ENCODE peak calls at places on chromosomes 4 and X, in eight cellular contexts. One of them, this sample, is unnamed.

GRCh38 chrX:49122499-49122898 is 1.0 kb downstream of the GPKOW start:
- DNase-seq in GF-D8: no peak
- DNase-seq in activated T-helper 1 cell treated with anti-CD3 and anti-CD28 coated beads, Interleukin-2, amount 50 U/mL, for 16 hours: no peak
- DNase-seq in adrenal gland: no peak
- DNase-seq in GDM1: no peak
- DNase-seq in myocyte: no peak
- DNase-seq in mammary epithelial cell: no peak
- DNase-seq in keratinocyte: no peak
- DNase-seq in this sample: no peak

GRCh38 chr4:22515145-22515887 is 550 bp downstream of the ADGRA3 start:
- DNase-seq in GF-D8: peak
- DNase-seq in activated T-helper 1 cell treated with anti-CD3 and anti-CD28 coated beads, Interleukin-2, amount 50 U/mL, for 16 hours: no peak
- DNase-seq in adrenal gland: peak
- DNase-seq in GDM1: peak
- DNase-seq in myocyte: peak
- DNase-seq in mammary epithelial cell: peak
- DNase-seq in keratinocyte: no peak
- DNase-seq in this sample: peak

GRCh38 chr4:36392049-36392448 is 110.6 kb downstream of the DTHD1 start:
- DNase-seq in GF-D8: no peak
- DNase-seq in activated T-helper 1 cell treated with anti-CD3 and anti-CD28 coated beads, Interleukin-2, amount 50 U/mL, for 16 hours: no peak
- DNase-seq in adrenal gland: peak
- DNase-seq in GDM1: no peak
- DNase-seq in myocyte: no peak
- DNase-seq in mammary epithelial cell: peak
- DNase-seq in keratinocyte: peak
- DNase-seq in this sample: no peak

GRCh38 chr4:68960294-68961163 is 8.9 kb upstream of the UGT2A3 start:
- DNase-seq in GF-D8: no peak
- DNase-seq in activated T-helper 1 cell treated with anti-CD3 and anti-CD28 coated beads, Interleukin-2, amount 50 U/mL, for 16 hours: no peak
- DNase-seq in adrenal gland: no peak
- DNase-seq in GDM1: no peak
- DNase-seq in myocyte: no peak
- DNase-seq in mammary epithelial cell: no peak
- DNase-seq in keratinocyte: no peak
- DNase-seq in this sample: no peak

GRCh38 chr4:158811704-158812103 is 42.9 kb downstream of the FNIP2 start:
- DNase-seq in GF-D8: peak
- DNase-seq in activated T-helper 1 cell treated with anti-CD3 and anti-CD28 coated beads, Interleukin-2, amount 50 U/mL, for 16 hours: no peak
- DNase-seq in adrenal gland: no peak
- DNase-seq in GDM1: peak
- DNase-seq in myocyte: no peak
- DNase-seq in mammary epithelial cell: no peak
- DNase-seq in keratinocyte: no peak
- DNase-seq in this sample: no peak

GRCh38 chr4:187883049-187883448 is 112.5 kb upstream of the ZFP42 start:
- DNase-seq in GF-D8: no peak
- DNase-seq in activated T-helper 1 cell treated with anti-CD3 and anti-CD28 coated beads, Interleukin-2, amount 50 U/mL, for 16 hours: no peak
- DNase-seq in adrenal gland: no peak
- DNase-seq in GDM1: no peak
- DNase-seq in myocyte: no peak
- DNase-seq in mammary epithelial cell: no peak
- DNase-seq in keratinocyte: no peak
- DNase-seq in this sample: no peak

GRCh38 chr4:89708903-89709361 is 128.0 kb downstream of the SNCA start:
- DNase-seq in GF-D8: no peak
- DNase-seq in activated T-helper 1 cell treated with anti-CD3 and anti-CD28 coated beads, Interleukin-2, amount 50 U/mL, for 16 hours: no peak
- DNase-seq in adrenal gland: no peak
- DNase-seq in GDM1: no peak
- DNase-seq in myocyte: peak
- DNase-seq in mammary epithelial cell: no peak
- DNase-seq in keratinocyte: no peak
- DNase-seq in this sample: peak

GRCh38 chrX:72027024-72027913 is 104.4 kb downstream of the RTL5 start:
- DNase-seq in GF-D8: no peak
- DNase-seq in activated T-helper 1 cell treated with anti-CD3 and anti-CD28 coated beads, Interleukin-2, amount 50 U/mL, for 16 hours: no peak
- DNase-seq in adrenal gland: no peak
- DNase-seq in GDM1: no peak
- DNase-seq in myocyte: no peak
- DNase-seq in mammary epithelial cell: no peak
- DNase-seq in keratinocyte: no peak
- DNase-seq in this sample: no peak

GRCh38 chr4:184306949-184307348 is 89.3 kb upstream of the ENPP6 start:
- DNase-seq in GF-D8: no peak
- DNase-seq in activated T-helper 1 cell treated with anti-CD3 and anti-CD28 coated beads, Interleukin-2, amount 50 U/mL, for 16 hours: no peak
- DNase-seq in adrenal gland: peak
- DNase-seq in GDM1: no peak
- DNase-seq in myocyte: no peak
- DNase-seq in mammary epithelial cell: peak
- DNase-seq in keratinocyte: no peak
- DNase-seq in this sample: peak

GRCh38 chr4:139889194-139889762 is 223.7 kb downstream of the MGST2 start:
- DNase-seq in GF-D8: no peak
- DNase-seq in activated T-helper 1 cell treated with anti-CD3 and anti-CD28 coated beads, Interleukin-2, amount 50 U/mL, for 16 hours: no peak
- DNase-seq in adrenal gland: no peak
- DNase-seq in GDM1: no peak
- DNase-seq in myocyte: no peak
- DNase-seq in mammary epithelial cell: peak
- DNase-seq in keratinocyte: peak
- DNase-seq in this sample: no peak

GRCh38 chr4:189088783-189089182 is 851.9 kb upstream of the FRG1 start:
- DNase-seq in GF-D8: no peak
- DNase-seq in activated T-helper 1 cell treated with anti-CD3 and anti-CD28 coated beads, Interleukin-2, amount 50 U/mL, for 16 hours: no peak
- DNase-seq in adrenal gland: no peak
- DNase-seq in GDM1: no peak
- DNase-seq in myocyte: no peak
- DNase-seq in mammary epithelial cell: no peak
- DNase-seq in keratinocyte: no peak
- DNase-seq in this sample: peak

GRCh38 chr4:57064811-57065711 is 45.1 kb downstream of the IGFBP7 start:
- DNase-seq in GF-D8: no peak
- DNase-seq in activated T-helper 1 cell treated with anti-CD3 and anti-CD28 coated beads, Interleukin-2, amount 50 U/mL, for 16 hours: no peak
- DNase-seq in adrenal gland: peak
- DNase-seq in GDM1: no peak
- DNase-seq in myocyte: peak
- DNase-seq in mammary epithelial cell: no peak
- DNase-seq in keratinocyte: no peak
- DNase-seq in this sample: peak

GRCh38 chr4:93414041-93414440 is 414.5 kb upstream of the ATOH1 start:
- DNase-seq in GF-D8: no peak
- DNase-seq in activated T-helper 1 cell treated with anti-CD3 and anti-CD28 coated beads, Interleukin-2, amount 50 U/mL, for 16 hours: no peak
- DNase-seq in adrenal gland: no peak
- DNase-seq in GDM1: no peak
- DNase-seq in myocyte: no peak
- DNase-seq in mammary epithelial cell: no peak
- DNase-seq in keratinocyte: no peak
- DNase-seq in this sample: no peak

GRCh38 chr4:128468485-128468989 is 180.9 kb upstream of the PGRMC2 start:
- DNase-seq in GF-D8: no peak
- DNase-seq in activated T-helper 1 cell treated with anti-CD3 and anti-CD28 coated beads, Interleukin-2, amount 50 U/mL, for 16 hours: no peak
- DNase-seq in adrenal gland: peak
- DNase-seq in GDM1: no peak
- DNase-seq in myocyte: peak
- DNase-seq in mammary epithelial cell: peak
- DNase-seq in keratinocyte: peak
- DNase-seq in this sample: peak

GRCh38 chrX:138986235-138986634 is 274.7 kb upstream of the FGF13 start:
- DNase-seq in GF-D8: no peak
- DNase-seq in activated T-helper 1 cell treated with anti-CD3 and anti-CD28 coated beads, Interleukin-2, amount 50 U/mL, for 16 hours: no peak
- DNase-seq in adrenal gland: no peak
- DNase-seq in GDM1: no peak
- DNase-seq in myocyte: peak
- DNase-seq in mammary epithelial cell: peak
- DNase-seq in keratinocyte: no peak
- DNase-seq in this sample: peak

GRCh38 chr4:166003811-166004210 is 130.8 kb downstream of the TLL1 start:
- DNase-seq in GF-D8: no peak
- DNase-seq in activated T-helper 1 cell treated with anti-CD3 and anti-CD28 coated beads, Interleukin-2, amount 50 U/mL, for 16 hours: no peak
- DNase-seq in adrenal gland: no peak
- DNase-seq in GDM1: no peak
- DNase-seq in myocyte: no peak
- DNase-seq in mammary epithelial cell: no peak
- DNase-seq in keratinocyte: no peak
- DNase-seq in this sample: no peak

GRCh38 chr4:181235361-181235760 is 1007.8 kb upstream of the TENM3 start:
- DNase-seq in GF-D8: no peak
- DNase-seq in activated T-helper 1 cell treated with anti-CD3 and anti-CD28 coated beads, Interleukin-2, amount 50 U/mL, for 16 hours: no peak
- DNase-seq in adrenal gland: no peak
- DNase-seq in GDM1: no peak
- DNase-seq in myocyte: no peak
- DNase-seq in mammary epithelial cell: no peak
- DNase-seq in keratinocyte: no peak
- DNase-seq in this sample: no peak

GRCh38 chr4:64715741-64716140 is 306.5 kb upstream of the TECRL start:
- DNase-seq in GF-D8: no peak
- DNase-seq in activated T-helper 1 cell treated with anti-CD3 and anti-CD28 coated beads, Interleukin-2, amount 50 U/mL, for 16 hours: no peak
- DNase-seq in adrenal gland: no peak
- DNase-seq in GDM1: no peak
- DNase-seq in myocyte: no peak
- DNase-seq in mammary epithelial cell: no peak
- DNase-seq in keratinocyte: no peak
- DNase-seq in this sample: no peak

GRCh38 chrX:78092296-78092695 is 11.8 kb upstream of the PGK1 start:
- DNase-seq in GF-D8: no peak
- DNase-seq in activated T-helper 1 cell treated with anti-CD3 and anti-CD28 coated beads, Interleukin-2, amount 50 U/mL, for 16 hours: no peak
- DNase-seq in adrenal gland: no peak
- DNase-seq in GDM1: no peak
- DNase-seq in myocyte: peak
- DNase-seq in mammary epithelial cell: peak
- DNase-seq in keratinocyte: peak
- DNase-seq in this sample: peak

GRCh38 chr4:114599231-114600065 is 841 bp downstream of the UGT8 start:
- DNase-seq in GF-D8: no peak
- DNase-seq in activated T-helper 1 cell treated with anti-CD3 and anti-CD28 coated beads, Interleukin-2, amount 50 U/mL, for 16 hours: no peak
- DNase-seq in adrenal gland: no peak
- DNase-seq in GDM1: no peak
- DNase-seq in myocyte: no peak
- DNase-seq in mammary epithelial cell: peak
- DNase-seq in keratinocyte: no peak
- DNase-seq in this sample: no peak

GRCh38 chr4:58191086-58191485 is 1080.9 kb upstream of the IGFBP7 start:
- DNase-seq in GF-D8: no peak
- DNase-seq in activated T-helper 1 cell treated with anti-CD3 and anti-CD28 coated beads, Interleukin-2, amount 50 U/mL, for 16 hours: no peak
- DNase-seq in adrenal gland: no peak
- DNase-seq in GDM1: no peak
- DNase-seq in myocyte: no peak
- DNase-seq in mammary epithelial cell: no peak
- DNase-seq in keratinocyte: no peak
- DNase-seq in this sample: no peak

GRCh38 chrX:16711219-16712115 is 1.0 kb downstream of the CTPS2 start:
- DNase-seq in GF-D8: no peak
- DNase-seq in activated T-helper 1 cell treated with anti-CD3 and anti-CD28 coated beads, Interleukin-2, amount 50 U/mL, for 16 hours: no peak
- DNase-seq in adrenal gland: peak
- DNase-seq in GDM1: no peak
- DNase-seq in myocyte: no peak
- DNase-seq in mammary epithelial cell: no peak
- DNase-seq in keratinocyte: no peak
- DNase-seq in this sample: no peak

GRCh38 chr4:4436244-4436823 is 49.4 kb downstream of the NSG1 start:
- DNase-seq in GF-D8: no peak
- DNase-seq in activated T-helper 1 cell treated with anti-CD3 and anti-CD28 coated beads, Interleukin-2, amount 50 U/mL, for 16 hours: no peak
- DNase-seq in adrenal gland: no peak
- DNase-seq in GDM1: no peak
- DNase-seq in myocyte: no peak
- DNase-seq in mammary epithelial cell: no peak
- DNase-seq in keratinocyte: no peak
- DNase-seq in this sample: no peak

GRCh38 chr4:85828295-85828910 is 353.5 kb downstream of the ARHGAP24 start:
- DNase-seq in GF-D8: no peak
- DNase-seq in activated T-helper 1 cell treated with anti-CD3 and anti-CD28 coated beads, Interleukin-2, amount 50 U/mL, for 16 hours: no peak
- DNase-seq in adrenal gland: no peak
- DNase-seq in GDM1: no peak
- DNase-seq in myocyte: peak
- DNase-seq in mammary epithelial cell: peak
- DNase-seq in keratinocyte: no peak
- DNase-seq in this sample: peak

GRCh38 chr4:151610229-151610628 is 150.6 kb downstream of the GATB start:
- DNase-seq in GF-D8: no peak
- DNase-seq in activated T-helper 1 cell treated with anti-CD3 and anti-CD28 coated beads, Interleukin-2, amount 50 U/mL, for 16 hours: no peak
- DNase-seq in adrenal gland: no peak
- DNase-seq in GDM1: no peak
- DNase-seq in myocyte: no peak
- DNase-seq in mammary epithelial cell: no peak
- DNase-seq in keratinocyte: no peak
- DNase-seq in this sample: no peak

GRCh38 chr4:63717384-63717783 is 691.9 kb downstream of the TECRL start:
- DNase-seq in GF-D8: no peak
- DNase-seq in activated T-helper 1 cell treated with anti-CD3 and anti-CD28 coated beads, Interleukin-2, amount 50 U/mL, for 16 hours: no peak
- DNase-seq in adrenal gland: no peak
- DNase-seq in GDM1: no peak
- DNase-seq in myocyte: no peak
- DNase-seq in mammary epithelial cell: no peak
- DNase-seq in keratinocyte: peak
- DNase-seq in this sample: no peak

GRCh38 chrX:68666580-68666979 is 19.1 kb downstream of the STARD8 start:
- DNase-seq in GF-D8: no peak
- DNase-seq in activated T-helper 1 cell treated with anti-CD3 and anti-CD28 coated beads, Interleukin-2, amount 50 U/mL, for 16 hours: no peak
- DNase-seq in adrenal gland: no peak
- DNase-seq in GDM1: peak
- DNase-seq in myocyte: no peak
- DNase-seq in mammary epithelial cell: no peak
- DNase-seq in keratinocyte: no peak
- DNase-seq in this sample: no peak

GRCh38 chr4:139815646-139816601 is 150.3 kb downstream of the MGST2 start:
- DNase-seq in GF-D8: no peak
- DNase-seq in activated T-helper 1 cell treated with anti-CD3 and anti-CD28 coated beads, Interleukin-2, amount 50 U/mL, for 16 hours: no peak
- DNase-seq in adrenal gland: peak
- DNase-seq in GDM1: peak
- DNase-seq in myocyte: peak
- DNase-seq in mammary epithelial cell: no peak
- DNase-seq in keratinocyte: no peak
- DNase-seq in this sample: peak

GRCh38 chrX:128365523-128365922 is 313.3 kb upstream of the ACTRT1 start:
- DNase-seq in GF-D8: no peak
- DNase-seq in activated T-helper 1 cell treated with anti-CD3 and anti-CD28 coated beads, Interleukin-2, amount 50 U/mL, for 16 hours: no peak
- DNase-seq in adrenal gland: no peak
- DNase-seq in GDM1: no peak
- DNase-seq in myocyte: no peak
- DNase-seq in mammary epithelial cell: no peak
- DNase-seq in keratinocyte: no peak
- DNase-seq in this sample: no peak

GRCh38 chr4:107794001-107794400 is 30.7 kb upstream of the SGMS2 start:
- DNase-seq in GF-D8: no peak
- DNase-seq in activated T-helper 1 cell treated with anti-CD3 and anti-CD28 coated beads, Interleukin-2, amount 50 U/mL, for 16 hours: no peak
- DNase-seq in adrenal gland: no peak
- DNase-seq in GDM1: no peak
- DNase-seq in myocyte: no peak
- DNase-seq in mammary epithelial cell: no peak
- DNase-seq in keratinocyte: no peak
- DNase-seq in this sample: no peak

GRCh38 chrX:106903856-106904528 is 851 bp upstream of the RIPPLY1 start:
- DNase-seq in GF-D8: no peak
- DNase-seq in activated T-helper 1 cell treated with anti-CD3 and anti-CD28 coated beads, Interleukin-2, amount 50 U/mL, for 16 hours: no peak
- DNase-seq in adrenal gland: no peak
- DNase-seq in GDM1: no peak
- DNase-seq in myocyte: peak
- DNase-seq in mammary epithelial cell: no peak
- DNase-seq in keratinocyte: no peak
- DNase-seq in this sample: no peak

GRCh38 chrX:120768254-120768653 is 107.4 kb downstream of the CT47B1 start:
- DNase-seq in GF-D8: no peak
- DNase-seq in activated T-helper 1 cell treated with anti-CD3 and anti-CD28 coated beads, Interleukin-2, amount 50 U/mL, for 16 hours: no peak
- DNase-seq in adrenal gland: no peak
- DNase-seq in GDM1: no peak
- DNase-seq in myocyte: no peak
- DNase-seq in mammary epithelial cell: no peak
- DNase-seq in keratinocyte: no peak
- DNase-seq in this sample: no peak

GRCh38 chr4:46219872-46220271 is 96.0 kb upstream of the GABRG1 start:
- DNase-seq in GF-D8: no peak
- DNase-seq in activated T-helper 1 cell treated with anti-CD3 and anti-CD28 coated beads, Interleukin-2, amount 50 U/mL, for 16 hours: no peak
- DNase-seq in adrenal gland: no peak
- DNase-seq in GDM1: no peak
- DNase-seq in myocyte: no peak
- DNase-seq in mammary epithelial cell: no peak
- DNase-seq in keratinocyte: no peak
- DNase-seq in this sample: no peak

GRCh38 chr4:185358514-185359433 is 37.0 kb downstream of the LRP2BP start:
- DNase-seq in GF-D8: no peak
- DNase-seq in activated T-helper 1 cell treated with anti-CD3 and anti-CD28 coated beads, Interleukin-2, amount 50 U/mL, for 16 hours: no peak
- DNase-seq in adrenal gland: no peak
- DNase-seq in GDM1: no peak
- DNase-seq in myocyte: no peak
- DNase-seq in mammary epithelial cell: no peak
- DNase-seq in keratinocyte: no peak
- DNase-seq in this sample: peak

This sample was measured in LHCN-M2.